ENCODE peak calls at places on chromosomes 6 and 20, in six cellular contexts. W, N, B, H, J and M are unnamed samples.

GRCh38 chr6:22657341-22657985 is 88.1 kb downstream of the HDGFL1 start:
- DNase-seq in W (no peak), N (no peak), B (no peak), H (no peak), J (no peak), M (no peak)

GRCh38 chr20:52242237-52243230 is 51.0 kb upstream of the ZFP64 start:
- DNase-seq in W (no peak), N (no peak), B (no peak), H (no peak), J (peak; percentile 15), M (no peak)

GRCh38 chr6:139855741-139856206 is 481.3 kb upstream of the CITED2 start:
- DNase-seq in W (no peak), N (no peak), B (no peak), H (no peak), J (no peak), M (no peak)

GRCh38 chr6:107819217-107819616 is 4.9 kb downstream of the SCML4 start:
- DNase-seq in W (no peak), N (no peak), B (no peak), H (peak; percentile 34), J (peak; percentile 5), M (no peak)

GRCh38 chr6:164121527-164121926 is 707.0 kb downstream of the QKI start:
- DNase-seq in W (no peak), N (no peak), B (no peak), H (no peak), J (no peak), M (no peak)

GRCh38 chr20:17806739-17807441 is 107.1 kb downstream of the BANF2 start:
- DNase-seq in W (no peak), N (peak; percentile 94), B (peak; percentile 85), H (no peak), J (no peak), M (no peak)

GRCh38 chr20:53706511-53707031 is 112.9 kb upstream of the ZNF217 start:
- DNase-seq in W (no peak), N (no peak), B (no peak), H (peak; percentile 8), J (no peak), M (no peak)

GRCh38 chr6:156557269-156557885 is 219.8 kb upstream of the ARID1B start:
- DNase-seq in W (no peak), N (no peak), B (peak; percentile 33), H (no peak), J (no peak), M (no peak)

GRCh38 chr6:40640591-40641293 is 53.6 kb upstream of the LRFN2 start:
- DNase-seq in W (no peak), N (peak; percentile 74), B (no peak), H (peak; percentile 16), J (no peak), M (no peak)

GRCh38 chr6:487956-488355 is 96.4 kb downstream of the IRF4 start:
- DNase-seq in W (no peak), N (no peak), B (no peak), H (no peak), J (no peak), M (no peak)

GRCh38 chr6:27836783-27837635 is 75.2 kb downstream of the OR2B2 start:
- DNase-seq in W (peak; percentile 41), N (peak; percentile 64), B (no peak), H (no peak), J (no peak), M (no peak)

GRCh38 chr6:41694815-41695536 is 40.4 kb downstream of the TFEB start:
- DNase-seq in W (no peak), N (no peak), B (no peak), H (no peak), J (no peak), M (no peak)

GRCh38 chr6:19772891-19773290 is 64.3 kb upstream of the ID4 start:
- DNase-seq in W (no peak), N (no peak), B (no peak), H (no peak), J (no peak), M (no peak)

GRCh38 chr20:43415661-43416430 is 41.9 kb upstream of the SRSF6 start:
- DNase-seq in W (no peak), N (no peak), B (no peak), H (no peak), J (no peak), M (no peak)

GRCh38 chr6:81241717-81242116 is 510.8 kb downstream of the TENT5A start:
- DNase-seq in W (no peak), N (no peak), B (no peak), H (no peak), J (no peak), M (no peak)

GRCh38 chr6:31094389-31094881 is 17.9 kb downstream of the C6orf15 start:
- DNase-seq in W (peak; percentile 53), N (no peak), B (no peak), H (peak; percentile 62), J (no peak), M (no peak)

GRCh38 chr20:47181056-47181862 is 175.2 kb downstream of the ZMYND8 start:
- DNase-seq in W (no peak), N (no peak), B (no peak), H (no peak), J (no peak), M (no peak)

GRCh38 chr6:14337157-14337556 is 219.6 kb downstream of the CD83 start:
- DNase-seq in W (no peak), N (no peak), B (no peak), H (no peak), J (no peak), M (no peak)

GRCh38 chr6:47484616-47485015 is 7.0 kb downstream of the CD2AP start:
- DNase-seq in W (no peak), N (no peak), B (no peak), H (no peak), J (no peak), M (no peak)

GRCh38 chr6:119978274-119978889 is 628.8 kb upstream of the MAN1A1 start:
- DNase-seq in W (no peak), N (no peak), B (no peak), H (no peak), J (no peak), M (no peak)

GRCh38 chr6:149895702-149896310 is 2.1 kb downstream of the RAET1E start:
- DNase-seq in W (peak; percentile 33), N (peak; percentile 31), B (peak; percentile 42), H (peak; percentile 50), J (no peak), M (no peak)

GRCh38 chr6:143059616-143060353 is 904 bp upstream of the AIG1 start:
- DNase-seq in W (no peak), N (no peak), B (no peak), H (peak; percentile 10), J (no peak), M (no peak)

GRCh38 chr6:150403458-150404245 is 34.8 kb downstream of the IYD start:
- DNase-seq in W (no peak), N (no peak), B (no peak), H (no peak), J (no peak), M (no peak)

GRCh38 chr6:152086223-152086873 is 278.9 kb downstream of the ESR1 start:
- DNase-seq in W (no peak), N (no peak), B (no peak), H (no peak), J (no peak), M (no peak)

GRCh38 chr6:134729590-134729989 is 220.3 kb downstream of the ALDH8A1 start:
- DNase-seq in W (no peak), N (no peak), B (no peak), H (no peak), J (no peak), M (no peak)

GRCh38 chr6:147448212-147448611 is 60.3 kb upstream of the SAMD5 start:
- DNase-seq in W (no peak), N (no peak), B (no peak), H (no peak), J (no peak), M (no peak)

GRCh38 chr6:117515326-117515725 is 32.9 kb downstream of the DCBLD1 start:
- DNase-seq in W (no peak), N (no peak), B (no peak), H (no peak), J (no peak), M (no peak)

GRCh38 chr6:14857501-14857900 is 388.4 kb upstream of the JARID2 start:
- DNase-seq in W (peak; percentile 62), N (no peak), B (no peak), H (peak; percentile 50), J (no peak), M (no peak)

GRCh38 chr20:53608456-53609413 is 15.1 kb upstream of the ZNF217 start:
- DNase-seq in W (no peak), N (peak; percentile 70), B (peak; percentile 26), H (no peak), J (peak; percentile 80), M (peak; percentile 64)

GRCh38 chr6:161917645-161918044 is 643.8 kb upstream of the AGPAT4 start:
- DNase-seq in W (no peak), N (no peak), B (no peak), H (no peak), J (no peak), M (no peak)

GRCh38 chr6:43037197-43037596 is 15.8 kb downstream of the RRP36 start:
- DNase-seq in W (no peak), N (no peak), B (no peak), H (no peak), J (no peak), M (no peak)
- TF ChIP-seq CTCF in W (no peak), N (no peak), B (no peak), H (no peak), J (no peak), M (no peak)

GRCh38 chr6:169701953-169702639 is at the start of the genes C6orf120 and WDR27:
- DNase-seq in W (peak; percentile 96), N (peak; percentile 97), B (peak; percentile 96), H (peak; percentile 96), J (peak; percentile 98), M (peak; percentile 96)
- TF ChIP-seq CTCF in W (no peak), N (no peak), B (peak; percentile 14), H (no peak), J (no peak), M (no peak)

GRCh38 chr6:96521625-96522468 is at the start of gene UFL1:
- DNase-seq in W (peak; percentile 93), N (peak; percentile 96), B (peak; percentile 96), H (peak; percentile 95), J (peak; percentile 97), M (peak; percentile 94)

GRCh38 chr6:96522469-96523009 is 933 bp downstream of the UFL1 start:
- DNase-seq in W (no peak), N (no peak), B (no peak), H (no peak), J (no peak), M (no peak)

GRCh38 chr6:96521267-96521624 is 360 bp upstream of the UFL1 start:
- DNase-seq in W (no peak), N (no peak), B (no peak), H (no peak), J (no peak), M (no peak)

GRCh38 chr6:96520039-96520850 is 1.4 kb upstream of the UFL1 start:
- DNase-seq in W (no peak), N (no peak), B (no peak), H (no peak), J (no peak), M (no peak)

DNA sequence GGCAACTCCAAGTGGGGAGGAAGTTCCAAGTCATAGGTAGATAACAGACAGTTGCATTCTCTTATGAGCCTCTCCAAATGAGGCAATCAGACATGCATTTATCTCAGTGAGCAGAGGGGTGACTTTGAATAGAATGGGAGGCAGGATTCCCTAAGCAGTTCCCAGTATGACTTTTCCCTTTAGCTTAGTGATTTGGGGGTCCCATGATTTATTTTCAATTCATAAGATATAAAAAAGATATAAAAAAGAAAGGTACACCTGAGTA is 823 bp upstream of the UFL1 start:
- DNase-seq in W (no peak), N (no peak), B (no peak), H (no peak), J (no peak), M (no peak)
- TF ChIP-seq CTCF in W (no peak), N (no peak), B (no peak), H (no peak), J (no peak), M (no peak)

GRCh38 chr6:112269165-112269564 is 14.8 kb upstream of the LAMA4 start:
- DNase-seq in W (no peak), N (no peak), B (no peak), H (no peak), J (no peak), M (no peak)
- TF ChIP-seq CTCF in W (no peak), N (no peak), B (peak; percentile 50), H (no peak), J (peak; percentile 33), M (no peak)